ENCODE peak calls at places on chromosomes 5 and 9, in seven cellular contexts. One of them, this sample, is unnamed.

GRCh38 chr5:123299124-123299523 is 124.1 kb downstream of the CEP120 start:
- DNase-seq in effector memory CD8-positive, alpha-beta T cell: no peak
- DNase-seq in DMS53: no peak
- DNase-seq in K562: no peak
- DNase-seq in fibroblast of lung: no peak
- DNase-seq in CD8-positive, alpha-beta T cell: no peak
- DNase-seq in A673: peak
- DNase-seq in this sample: no peak

GRCh38 chr9:2645569-2645968 is 24.0 kb downstream of the VLDLR start:
- DNase-seq in effector memory CD8-positive, alpha-beta T cell: no peak
- DNase-seq in DMS53: no peak
- DNase-seq in K562: no peak
- DNase-seq in fibroblast of lung: no peak
- DNase-seq in CD8-positive, alpha-beta T cell: no peak
- DNase-seq in A673: no peak
- DNase-seq in this sample: no peak

GRCh38 chr5:139141841-139142240 is 56.3 kb downstream of the SIL1 start:
- DNase-seq in effector memory CD8-positive, alpha-beta T cell: no peak
- DNase-seq in DMS53: no peak
- DNase-seq in K562: no peak
- DNase-seq in fibroblast of lung: peak
- DNase-seq in CD8-positive, alpha-beta T cell: no peak
- DNase-seq in A673: no peak
- DNase-seq in this sample: peak

GRCh38 chr5:156920042-156920860 is 42.8 kb downstream of the TIMD4 start:
- DNase-seq in effector memory CD8-positive, alpha-beta T cell: peak
- DNase-seq in DMS53: no peak
- DNase-seq in K562: no peak
- DNase-seq in fibroblast of lung: no peak
- DNase-seq in CD8-positive, alpha-beta T cell: no peak
- DNase-seq in A673: no peak
- DNase-seq in this sample: no peak

GRCh38 chr5:142821733-142822487 is 51.7 kb downstream of the ARHGAP26 start:
- DNase-seq in effector memory CD8-positive, alpha-beta T cell: no peak
- DNase-seq in DMS53: peak
- DNase-seq in K562: no peak
- DNase-seq in fibroblast of lung: peak
- DNase-seq in CD8-positive, alpha-beta T cell: no peak
- DNase-seq in A673: peak
- DNase-seq in this sample: peak

GRCh38 chr5:95975703-95976102 is 14.1 kb upstream of the ELL2 start:
- DNase-seq in effector memory CD8-positive, alpha-beta T cell: no peak
- DNase-seq in DMS53: no peak
- DNase-seq in K562: no peak
- DNase-seq in fibroblast of lung: no peak
- DNase-seq in CD8-positive, alpha-beta T cell: no peak
- DNase-seq in A673: peak
- DNase-seq in this sample: no peak

GRCh38 chr9:33765411-33765810 is 29.9 kb upstream of the PRSS3 start:
- DNase-seq in effector memory CD8-positive, alpha-beta T cell: no peak
- DNase-seq in DMS53: peak
- DNase-seq in K562: no peak
- DNase-seq in fibroblast of lung: peak
- DNase-seq in CD8-positive, alpha-beta T cell: no peak
- DNase-seq in A673: no peak
- DNase-seq in this sample: peak

GRCh38 chr9:98172604-98173003 is 19.8 kb downstream of the CORO2A start:
- DNase-seq in effector memory CD8-positive, alpha-beta T cell: no peak
- DNase-seq in DMS53: peak
- DNase-seq in K562: no peak
- DNase-seq in fibroblast of lung: peak
- DNase-seq in CD8-positive, alpha-beta T cell: no peak
- DNase-seq in A673: no peak
- DNase-seq in this sample: no peak

GRCh38 chr5:164597293-164597900 is 1092.0 kb downstream of the MAT2B start:
- DNase-seq in effector memory CD8-positive, alpha-beta T cell: no peak
- DNase-seq in DMS53: peak
- DNase-seq in K562: no peak
- DNase-seq in fibroblast of lung: no peak
- DNase-seq in CD8-positive, alpha-beta T cell: no peak
- DNase-seq in A673: peak
- DNase-seq in this sample: no peak

GRCh38 chr9:128108784-128109709 is 18.5 kb downstream of the PTGES2 start:
- DNase-seq in effector memory CD8-positive, alpha-beta T cell: no peak
- DNase-seq in DMS53: no peak
- DNase-seq in K562: no peak
- DNase-seq in fibroblast of lung: no peak
- DNase-seq in CD8-positive, alpha-beta T cell: no peak
- DNase-seq in A673: no peak
- DNase-seq in this sample: no peak

GRCh38 chr5:149399775-149400174 is 20.7 kb upstream of the IL17B start:
- DNase-seq in effector memory CD8-positive, alpha-beta T cell: no peak
- DNase-seq in DMS53: no peak
- DNase-seq in K562: no peak
- DNase-seq in fibroblast of lung: no peak
- DNase-seq in CD8-positive, alpha-beta T cell: no peak
- DNase-seq in A673: peak
- DNase-seq in this sample: no peak

GRCh38 chr9:136947955-136948510 is 3.0 kb downstream of the C8G start:
- DNase-seq in effector memory CD8-positive, alpha-beta T cell: no peak
- DNase-seq in DMS53: peak
- DNase-seq in K562: peak
- DNase-seq in fibroblast of lung: peak
- DNase-seq in CD8-positive, alpha-beta T cell: no peak
- DNase-seq in A673: peak
- DNase-seq in this sample: no peak

GRCh38 chr5:1726956-1727355 is 72.7 kb downstream of the MRPL36 start:
- DNase-seq in effector memory CD8-positive, alpha-beta T cell: no peak
- DNase-seq in DMS53: no peak
- DNase-seq in K562: no peak
- DNase-seq in fibroblast of lung: no peak
- DNase-seq in CD8-positive, alpha-beta T cell: no peak
- DNase-seq in A673: no peak
- DNase-seq in this sample: no peak

GRCh38 chr5:44246986-44247385 is 142.2 kb downstream of the FGF10 start:
- DNase-seq in effector memory CD8-positive, alpha-beta T cell: no peak
- DNase-seq in DMS53: peak
- DNase-seq in K562: no peak
- DNase-seq in fibroblast of lung: peak
- DNase-seq in CD8-positive, alpha-beta T cell: no peak
- DNase-seq in A673: no peak
- DNase-seq in this sample: no peak

This sample was measured in HCEC 1CT.